ENCODE peak calls at places on chromosomes 13 and 19, in eight cellular contexts. S is heart left ventricle, A is upper lobe of right lung, W is tibial nerve, Z is gastrocnemius medialis, V is stomach, X is left ventricle myocardium inferior, R is fibroblast of lung. N is an unnamed sample.
A peak's percentile ranks its signal among the peaks of the same experiment; 100 is the strongest.

GRCh38 chr19:47483800-47484690 is at the start of gene KPTN:
- DNase-seq in X (peak; percentile 88), R (peak; percentile 88), S (peak; percentile 90), Z (peak; percentile 71), W (peak; percentile 71), A (peak; percentile 95), V (peak; percentile 90), N (peak; percentile 90)

GRCh38 chr19:46043519-46043918 is 2.7 kb upstream of the IGFL4 start:
- DNase-seq in W (no peak), R (no peak), Z (no peak), S (no peak), X (no peak), A (no peak), V (no peak), N (no peak)

GRCh38 chr13:108288741-108289140 is 19.2 kb downstream of the TNFSF13B start:
- DNase-seq in X (no peak), Z (no peak), V (no peak), A (no peak), W (no peak), R (no peak), S (no peak), N (no peak)

GRCh38 chr19:47369923-47370625 is 21.0 kb downstream of the DHX34 start:
- DNase-seq in Z (no peak), S (peak; percentile 54), W (no peak), R (peak; percentile 63), X (no peak), V (no peak), A (no peak), N (no peak)

GRCh38 chr19:32012886-32013635 is 332.3 kb upstream of the ZNF507 start:
- DNase-seq in W (no peak), R (peak; percentile 51), V (no peak), X (no peak), Z (no peak), S (no peak), A (no peak), N (no peak)

GRCh38 chr19:40693896-40694295 is 3.4 kb upstream of the NUMBL start:
- DNase-seq in V (no peak), Z (no peak), X (no peak), A (no peak), S (no peak), R (no peak), W (no peak), N (peak; percentile 52)

GRCh38 chr13:32246468-32246867 is 68.7 kb downstream of the ZAR1L start:
- DNase-seq in X (peak; percentile 40), S (peak; percentile 73), W (no peak), V (peak; percentile 68), R (peak; percentile 67), Z (no peak), A (no peak), N (peak; percentile 71)

GRCh38 chr13:66618702-66619101 is 611.4 kb downstream of the PCDH9 start:
- DNase-seq in W (no peak), R (peak; percentile 46), X (no peak), V (no peak), S (no peak), A (no peak), Z (no peak), N (no peak)

GRCh38 chr13:32222046-32222676 is 93.0 kb downstream of the ZAR1L start:
- DNase-seq in A (no peak), R (no peak), W (no peak), X (no peak), V (no peak), S (no peak), Z (no peak), N (no peak)

GRCh38 chr19:55586976-55587668 is 6.5 kb upstream of the ZNF579 start:
- DNase-seq in S (peak; percentile 95), X (peak; percentile 95), W (peak; percentile 90), Z (peak; percentile 77), R (peak; percentile 85), A (peak; percentile 98), V (peak; percentile 99), N (peak; percentile 96)

GRCh38 chr19:18845961-18846360 is 14.2 kb downstream of the UPF1 start:
- DNase-seq in A (no peak), X (no peak), R (no peak), S (no peak), Z (no peak), W (no peak), V (no peak), N (no peak)

GRCh38 chr13:31864307-31864706 is 125.0 kb downstream of the RXFP2 start:
- DNase-seq in A (no peak), R (no peak), W (no peak), X (no peak), S (no peak), V (no peak), Z (no peak), N (no peak)

GRCh38 chr13:90238433-90238832 is 1109.1 kb upstream of the MIR17HG start:
- DNase-seq in V (no peak), S (no peak), X (no peak), A (no peak), W (no peak), R (peak; percentile 54), Z (no peak), N (no peak)

GRCh38 chr13:43432948-43433347 is 353.8 kb downstream of the ENOX1 start:
- DNase-seq in S (no peak), A (no peak), Z (no peak), R (no peak), V (no peak), W (no peak), X (no peak), N (no peak)

GRCh38 chr19:55590621-55591020 is 8.7 kb downstream of the FIZ1 start:
- DNase-seq in Z (no peak), V (no peak), W (no peak), S (no peak), X (no peak), A (no peak), R (no peak), N (no peak)

GRCh38 chr19:8607386-8607785 is 3.1 kb downstream of the ADAMTS10 start:
- DNase-seq in W (no peak), V (no peak), A (no peak), R (peak; percentile 87), S (peak; percentile 73), Z (no peak), X (peak; percentile 58), N (no peak)

GRCh38 chr19:54379187-54379678 is 14.5 kb upstream of the LAIR1 start:
- DNase-seq in R (no peak), X (no peak), Z (no peak), S (no peak), V (no peak), A (no peak), W (no peak), N (no peak)

GRCh38 chr19:40688294-40688693 is 2.2 kb downstream of the NUMBL start:
- DNase-seq in Z (no peak), S (no peak), X (no peak), A (no peak), W (no peak), V (no peak), R (no peak), N (no peak)

GRCh38 chr19:36849701-36850645 is 703 bp upstream of the ZNF345 start:
- DNase-seq in Z (peak; percentile 85), S (peak; percentile 94), W (peak; percentile 73), R (peak; percentile 93), A (peak; percentile 95), X (peak; percentile 91), V (peak; percentile 90), N (peak; percentile 89)
- H3K27ac ChIP-seq in Z (peak overlapping the region; percentile 87), S (peak overlapping the region; percentile 95), W (peak overlapping the region; percentile 78), R (peak overlapping the region; percentile 68), A (peak overlapping the region; percentile 91), X (peak overlapping the region; percentile 95), V (peak overlapping the region; percentile 90), N (peak overlapping the region; percentile 79)

DNA sequence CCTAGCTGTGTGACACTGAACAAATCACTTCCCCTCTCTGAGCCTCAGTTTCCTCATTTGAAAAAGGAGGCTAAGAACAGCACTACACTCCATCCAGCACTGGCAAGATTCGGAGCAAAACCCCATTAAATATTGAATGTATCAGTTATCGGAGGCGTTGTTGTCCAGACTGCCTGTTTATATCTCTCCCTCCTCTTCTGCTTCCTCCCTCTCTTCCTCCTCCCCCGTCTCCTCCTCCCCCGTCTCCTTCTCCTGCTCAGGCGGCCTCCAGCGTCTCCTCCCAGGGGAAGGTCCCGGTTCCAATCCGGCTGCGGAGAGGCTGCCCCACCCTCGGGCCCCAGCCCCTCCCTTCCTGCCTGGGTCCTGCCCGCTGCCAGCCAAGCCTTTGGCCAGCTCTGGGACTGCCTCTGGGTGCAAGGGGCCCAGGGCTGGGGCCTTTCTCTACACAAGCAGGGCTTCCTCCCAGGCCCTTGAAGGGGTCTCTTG is 2.0 kb downstream of the RRAS start:
- DNase-seq in R (peak; percentile 75), Z (peak; percentile 76), V (peak; percentile 85), A (peak; percentile 92), S (peak; percentile 95), X (peak; percentile 92), W (peak; percentile 87), N (peak; percentile 57)
- H3K4me3 ChIP-seq in R (peak overlapping the region; percentile 85), Z (peak overlapping the region; percentile 64), V (peak overlapping the region; percentile 65), A (peak overlapping the region; percentile 91), S (peak overlapping the region; percentile 98), X (peak overlapping the region; percentile 98), W (peak overlapping the region; percentile 98), N (no peak overlapping the region)

GRCh38 chr19:1718382-1719315 is 34.7 kb upstream of the ONECUT3 start:
- DNase-seq in Z (no peak), R (no peak), X (no peak), W (no peak), A (no peak), V (no peak), S (no peak), N (no peak)
- H3K27me3 ChIP-seq in Z (peaks cover 79% of the 10 kb centered on the region), R (peaks cover 17% of the 10 kb centered on the region), X (peaks cover 98% of the 10 kb centered on the region), W (peaks cover 96% of the 10 kb centered on the region), A (peaks cover 71% of the 10 kb centered on the region), V (peaks cover 5% of the 10 kb centered on the region), S (peaks cover 29% of the 10 kb centered on the region), N (peaks cover 3% of the 10 kb centered on the region)

GRCh38 chr13:110251227-110251791 is 55.6 kb downstream of the COL4A1 start:
- DNase-seq in S (no peak), Z (no peak), W (no peak), R (no peak), A (no peak), V (no peak), X (no peak), N (no peak)

GRCh38 chr13:110254151-110254679 is 52.7 kb downstream of the COL4A1 start:
- DNase-seq in S (no peak), W (no peak), X (no peak), Z (no peak), R (no peak), A (no peak), V (no peak), N (no peak)

GRCh38 chr13:110249326-110249725 is 57.6 kb downstream of the COL4A1 start:
- DNase-seq in X (no peak), A (no peak), S (no peak), V (no peak), W (no peak), R (no peak), Z (no peak), N (no peak)

GRCh38 chr13:110248449-110249143 is 58.4 kb downstream of the COL4A1 start:
- DNase-seq in Z (no peak), S (no peak), X (no peak), W (no peak), V (no peak), R (no peak), A (no peak), N (no peak)

DNA sequence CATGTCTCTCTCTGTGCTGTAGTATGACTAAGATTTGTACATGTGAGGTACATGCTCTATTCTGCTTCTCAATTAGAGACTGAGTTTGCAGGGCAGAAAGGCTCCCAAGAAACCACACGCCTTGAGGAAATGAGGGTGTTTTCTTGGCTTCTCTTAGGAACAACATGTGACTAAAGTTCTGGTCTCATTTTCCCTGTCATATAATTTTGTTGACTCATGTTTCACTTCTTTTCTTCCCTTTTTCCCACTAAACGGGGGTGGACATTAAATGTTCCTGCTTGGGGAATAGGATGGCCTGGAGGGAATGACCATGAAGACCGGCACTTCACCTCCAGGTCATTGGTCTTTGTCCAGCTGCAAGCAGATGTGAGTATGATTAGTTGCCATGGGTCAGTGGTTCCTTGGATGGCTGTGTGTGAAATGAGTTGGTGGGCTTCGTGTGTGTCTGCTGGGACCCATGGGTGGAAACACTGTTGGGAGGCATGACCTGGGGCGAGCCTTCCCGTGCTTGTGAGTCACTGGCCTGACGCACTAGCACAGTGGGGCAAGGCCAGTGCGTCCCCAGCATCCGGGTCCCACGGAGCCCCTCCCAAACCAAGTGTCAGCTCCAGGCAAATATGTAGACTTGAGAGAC is 56.6 kb downstream of the COL4A1 start:
- DNase-seq in V (no peak), R (peak; percentile 79), W (peak; percentile 61), S (peak; percentile 82), X (peak; percentile 71), A (no peak), Z (peak; percentile 48), N (no peak)
- H3K27ac ChIP-seq in V (peak overlapping the region; percentile 87), R (peak overlapping the region; percentile 82), W (peak overlapping the region; percentile 74), S (peak overlapping the region; percentile 65), X (peak overlapping the region; percentile 92), A (peak overlapping the region; percentile 42), Z (peak overlapping the region; percentile 80), N (no peak overlapping the region)

N was measured in WERI-Rb-1.